ENCODE peak calls at places on chromosomes 12 and 14, in four cellular contexts. O is Caki2; K is activated T-helper 1 cell treated with anti-CD3 and anti-CD28 coated beads, Interleukin-2, amount 50 U/mL, for 16 hours; R is HEK293T. S is an unnamed sample.

GRCh38 chr12:14193623-14194022 is 171.9 kb upstream of the ATF7IP start:
- DNase-seq in K (no peak), O (no peak), R (no peak), S (no peak)

GRCh38 chr12:48486261-48486660 is 4.0 kb downstream of the C12orf54 start:
- DNase-seq in K (no peak), R (no peak), O (no peak), S (no peak)

GRCh38 chr14:66070542-66071319 is 415.4 kb upstream of the CCDC196 start:
- DNase-seq in K (peak; percentile 45), O (peak; percentile 13), R (peak; percentile 76), S (peak; percentile 38)

GRCh38 chr12:88416786-88417185 is 163.5 kb downstream of the KITLG start:
- DNase-seq in O (no peak), R (no peak), K (no peak), S (no peak)

GRCh38 chr14:78341827-78342389 is 171.7 kb downstream of the NRXN3 start:
- DNase-seq in K (no peak), R (no peak), O (no peak), S (no peak)

GRCh38 chr14:45091696-45092095 is 7.8 kb downstream of the PRPF39 start:
- DNase-seq in K (no peak), O (no peak), R (no peak), S (no peak)

GRCh38 chr12:19530631-19531020 is 91.3 kb downstream of the AEBP2 start:
- DNase-seq in O (no peak), K (no peak), R (no peak), S (no peak)

GRCh38 chr12:68559984-68560822 is 50.5 kb upstream of the RAP1B start:
- DNase-seq in K (no peak), O (peak; percentile 58), R (no peak), S (no peak)

GRCh38 chr14:26851793-26852192 is 254.0 kb upstream of the NOVA1 start:
- DNase-seq in O (no peak), K (no peak), R (no peak), S (no peak)

GRCh38 chr12:110600254-110600653 is 13.7 kb upstream of the TCTN1 start:
- DNase-seq in R (no peak), O (peak; percentile 35), K (no peak), S (peak; percentile 75)

GRCh38 chr14:97602438-97603117 is 805.4 kb downstream of the VRK1 start:
- DNase-seq in O (no peak), R (no peak), K (peak; percentile 41), S (no peak)

GRCh38 chr12:29242921-29243431 is 93.9 kb downstream of the FAR2 start:
- DNase-seq in R (no peak), K (no peak), O (no peak), S (no peak)

GRCh38 chr12:62848418-62848817 is 86.5 kb downstream of the PPM1H start:
- DNase-seq in O (peak; percentile 93), R (no peak), K (no peak), S (peak; percentile 90)

GRCh38 chr12:47825239-47825639 is 5.5 kb upstream of the HDAC7 start:
- DNase-seq in O (peak; percentile 17), K (no peak), R (no peak), S (no peak)

GRCh38 chr14:42673963-42674362 is 1067.3 kb downstream of the LRFN5 start:
- DNase-seq in K (no peak), R (no peak), O (no peak), S (no peak)

GRCh38 chr12:109775172-109775881 is 57.9 kb downstream of the TRPV4 start:
- DNase-seq in K (peak; percentile 50), O (peak; percentile 25), R (peak; percentile 77), S (peak; percentile 77)

GRCh38 chr12:114774181-114774580 is 90.2 kb upstream of the TBX3 start:
- DNase-seq in O (peak; percentile 42), K (no peak), R (no peak), S (no peak)

GRCh38 chr14:73149753-73150152 is 13.4 kb downstream of the PSEN1 start:
- DNase-seq in R (no peak), O (no peak), K (no peak), S (no peak)

GRCh38 chr14:63632932-63633514 is 8.6 kb downstream of the WDR89 start:
- DNase-seq in K (no peak), R (peak; percentile 15), O (no peak), S (peak; percentile 54)

GRCh38 chr14:31962920-31963319 is 114.2 kb upstream of the ARHGAP5 start:
- DNase-seq in O (no peak), K (no peak), R (no peak), S (no peak)

GRCh38 chr12:75587340-75588106 is 76.1 kb upstream of the KRR1 start:
- DNase-seq in R (no peak), O (no peak), K (no peak), S (no peak)

GRCh38 chr12:117854339-117855012 is 114.3 kb downstream of the KSR2 start:
- DNase-seq in R (peak; percentile 75), K (peak; percentile 12), O (peak; percentile 58), S (peak; percentile 82)